ENCODE peak calls at places on chromosomes 4 and X, in nine cellular contexts. Z is activated T-cell treated with anti-CD3 and anti-CD28 coated beads, Interleukin-2, amount 50 U/mL, for 4 hours; O is NCI-H1436; L is glutamatergic neuron; C is DMS153; J is NCI-H2029; P is iPS DF 19.7; D is HEK293T; V is cerebellum. Q is an unnamed sample.

GRCh38 chr4:70945452-70946055 is 43.4 kb downstream of the MOB1B start:
- DNase-seq in Z (no peak), O (no peak), L (no peak), C (no peak), J (no peak), P (no peak), D (no peak), V (no peak), Q (no peak)

GRCh38 chrX:10085223-10085622 is 71.6 kb upstream of the CLCN4 start:
- DNase-seq in Z (no peak), O (no peak), L (no peak), C (no peak), J (no peak), P (no peak), D (no peak), V (no peak), Q (no peak)

GRCh38 chrX:2351999-2352995 is 148.5 kb downstream of the DHRSX start:
- DNase-seq in Z (no peak), O (no peak), L (no peak), C (no peak), J (no peak), P (no peak), D (no peak), V (no peak), Q (no peak)

GRCh38 chr4:19512086-19512485 is 739.6 kb upstream of the SLIT2 start:
- DNase-seq in Z (no peak), O (no peak), L (no peak), C (no peak), J (no peak), P (no peak), D (no peak), V (no peak), Q (no peak)

GRCh38 chrX:44178271-44178670 is 165.2 kb downstream of the EFHC2 start:
- DNase-seq in Z (no peak), O (no peak), L (no peak), C (no peak), J (no peak), P (no peak), D (no peak), V (no peak), Q (no peak)

GRCh38 chr4:175424111-175424510 is 388.0 kb downstream of the GPM6A start:
- DNase-seq in Z (no peak), O (no peak), L (no peak), C (no peak), J (no peak), P (no peak), D (no peak), V (no peak), Q (no peak)

GRCh38 chr4:76354517-76355473 is 48.3 kb downstream of the STBD1 start:
- DNase-seq in Z (no peak), O (no peak), L (no peak), C (no peak), J (no peak), P (no peak), D (no peak), V (no peak), Q (peak; percentile 4)

GRCh38 chr4:79852305-79852730 is 220.7 kb downstream of the ANTXR2 start:
- DNase-seq in Z (no peak), O (no peak), L (peak; percentile 19), C (peak; percentile 24), J (no peak), P (peak; percentile 3), D (no peak), V (no peak), Q (no peak)

GRCh38 chr4:26020896-26021295 is 106.9 kb downstream of the SMIM20 start:
- DNase-seq in Z (no peak), O (no peak), L (no peak), C (no peak), J (no peak), P (no peak), D (no peak), V (no peak), Q (no peak)

GRCh38 chrX:72572248-72573157 is at the start of gene HDAC8:
- DNase-seq in Z (no peak), O (peak; percentile 66), L (peak; percentile 68), C (peak; percentile 43), J (peak; percentile 36), P (no peak), D (peak; percentile 84), V (peak; percentile 62), Q (peak; percentile 30)

GRCh38 chr4:188534297-188534696 is 395.1 kb downstream of the TRIML1 start:
- DNase-seq in Z (no peak), O (no peak), L (no peak), C (no peak), J (no peak), P (no peak), D (no peak), V (no peak), Q (no peak)

GRCh38 chr4:121462660-121463261 is 81.9 kb upstream of the QRFPR start:
- DNase-seq in Z (no peak), O (peak; percentile 48), L (no peak), C (peak; percentile 35), J (no peak), P (no peak), D (peak; percentile 49), V (no peak), Q (peak; percentile 13)

GRCh38 chrX:118218940-118219339 is 102.3 kb upstream of the KLHL13 start:
- DNase-seq in Z (no peak), O (no peak), L (no peak), C (no peak), J (no peak), P (no peak), D (no peak), V (no peak), Q (no peak)

GRCh38 chr4:848803-849477 is 23.0 kb upstream of the CPLX1 start:
- DNase-seq in Z (no peak), O (no peak), L (peak; percentile 6), C (no peak), J (no peak), P (no peak), D (no peak), V (no peak), Q (no peak)

GRCh38 chr4:48093949-48094550 is 40.0 kb downstream of the TXK start:
- DNase-seq in Z (no peak), O (no peak), L (no peak), C (no peak), J (no peak), P (no peak), D (peak; percentile 13), V (no peak), Q (no peak)

GRCh38 chr4:133287396-133287795 is 138.3 kb downstream of the PCDH10 start:
- DNase-seq in Z (no peak), O (no peak), L (no peak), C (no peak), J (no peak), P (no peak), D (no peak), V (no peak), Q (no peak)